ENCODE peak calls at places on chromosomes 5 and 9, in five cellular contexts. One of them, this sample, is unnamed.

GRCh38 chr9:135291165-135291564 is 188.4 kb upstream of the PPP1R26 start:
- DNase-seq in astrocyte of the spinal cord: no peak
- DNase-seq in IMR-90: no peak
- DNase-seq in AG09319: no peak
- DNase-seq in dorsolateral prefrontal cortex: no peak
- DNase-seq in this sample: no peak

GRCh38 chr5:97541864-97542263 is 358.8 kb upstream of the RIOK2 start:
- DNase-seq in astrocyte of the spinal cord: no peak
- DNase-seq in IMR-90: no peak
- DNase-seq in AG09319: no peak
- DNase-seq in dorsolateral prefrontal cortex: no peak
- DNase-seq in this sample: no peak

GRCh38 chr5:126542441-126542840 is 52.6 kb downstream of the ALDH7A1 start:
- DNase-seq in astrocyte of the spinal cord: no peak
- DNase-seq in IMR-90: no peak
- DNase-seq in AG09319: no peak
- DNase-seq in dorsolateral prefrontal cortex: no peak
- DNase-seq in this sample: no peak

GRCh38 chr5:53321073-53321472 is 159.4 kb upstream of the FST start:
- DNase-seq in astrocyte of the spinal cord: no peak
- DNase-seq in IMR-90: no peak
- DNase-seq in AG09319: no peak
- DNase-seq in dorsolateral prefrontal cortex: no peak
- DNase-seq in this sample: no peak

GRCh38 chr9:127844821-127845359 is 9.6 kb downstream of the ENG start:
- DNase-seq in astrocyte of the spinal cord: no peak
- DNase-seq in IMR-90: no peak
- DNase-seq in AG09319: no peak
- DNase-seq in dorsolateral prefrontal cortex: no peak
- DNase-seq in this sample: no peak

GRCh38 chr5:177382423-177383029 is 1.7 kb upstream of the SLC34A1 start:
- DNase-seq in astrocyte of the spinal cord: peak
- DNase-seq in IMR-90: peak
- DNase-seq in AG09319: no peak
- DNase-seq in dorsolateral prefrontal cortex: no peak
- DNase-seq in this sample: no peak

GRCh38 chr5:10167806-10168205 is 81.9 kb downstream of the ATPSCKMT start:
- DNase-seq in astrocyte of the spinal cord: no peak
- DNase-seq in IMR-90: no peak
- DNase-seq in AG09319: no peak
- DNase-seq in dorsolateral prefrontal cortex: no peak
- DNase-seq in this sample: no peak

GRCh38 chr9:134949681-134950403 is 32.1 kb upstream of the FCN1 start:
- DNase-seq in astrocyte of the spinal cord: no peak
- DNase-seq in IMR-90: no peak
- DNase-seq in AG09319: no peak
- DNase-seq in dorsolateral prefrontal cortex: no peak
- DNase-seq in this sample: no peak

GRCh38 chr5:159217236-159217635 is 7.9 kb upstream of the RNF145 start:
- DNase-seq in astrocyte of the spinal cord: no peak
- DNase-seq in IMR-90: no peak
- DNase-seq in AG09319: no peak
- DNase-seq in dorsolateral prefrontal cortex: no peak
- DNase-seq in this sample: no peak

GRCh38 chr9:21412109-21412508 is 3.2 kb downstream of the IFNA8 start:
- DNase-seq in astrocyte of the spinal cord: no peak
- DNase-seq in IMR-90: no peak
- DNase-seq in AG09319: no peak
- DNase-seq in dorsolateral prefrontal cortex: no peak
- DNase-seq in this sample: no peak

GRCh38 chr9:88041447-88041846 is 67.1 kb upstream of the CDK20 start:
- DNase-seq in astrocyte of the spinal cord: no peak
- DNase-seq in IMR-90: peak
- DNase-seq in AG09319: no peak
- DNase-seq in dorsolateral prefrontal cortex: no peak
- DNase-seq in this sample: no peak

GRCh38 chr5:58016892-58017291 is 443.0 kb downstream of the PLK2 start:
- DNase-seq in astrocyte of the spinal cord: no peak
- DNase-seq in IMR-90: no peak
- DNase-seq in AG09319: no peak
- DNase-seq in dorsolateral prefrontal cortex: no peak
- DNase-seq in this sample: no peak

GRCh38 chr5:177510567-177511053 is 984 bp upstream of the DOK3 start:
- DNase-seq in astrocyte of the spinal cord: no peak
- DNase-seq in IMR-90: no peak
- DNase-seq in AG09319: no peak
- DNase-seq in dorsolateral prefrontal cortex: no peak
- DNase-seq in this sample: no peak

GRCh38 chr5:34914671-34915138 is 599 bp downstream of the RAD1 start:
- DNase-seq in astrocyte of the spinal cord: no peak
- DNase-seq in IMR-90: peak
- DNase-seq in AG09319: no peak
- DNase-seq in dorsolateral prefrontal cortex: peak
- DNase-seq in this sample: no peak

GRCh38 chr5:72478684-72479083 is 28.5 kb downstream of the ZNF366 start:
- DNase-seq in astrocyte of the spinal cord: no peak
- DNase-seq in IMR-90: peak
- DNase-seq in AG09319: no peak
- DNase-seq in dorsolateral prefrontal cortex: no peak
- DNase-seq in this sample: no peak

GRCh38 chr9:121360975-121361374 is 9.1 kb downstream of the STOM start:
- DNase-seq in astrocyte of the spinal cord: peak
- DNase-seq in IMR-90: peak
- DNase-seq in AG09319: no peak
- DNase-seq in dorsolateral prefrontal cortex: no peak
- DNase-seq in this sample: no peak

GRCh38 chr9:120875954-120876841 is 790 bp downstream of the PHF19 start:
- DNase-seq in astrocyte of the spinal cord: peak
- DNase-seq in IMR-90: peak
- DNase-seq in AG09319: peak
- DNase-seq in dorsolateral prefrontal cortex: peak
- DNase-seq in this sample: peak

GRCh38 chr9:91421022-91421765 is 2.4 kb downstream of the NFIL3 start:
- DNase-seq in astrocyte of the spinal cord: peak
- DNase-seq in IMR-90: peak
- DNase-seq in AG09319: no peak
- DNase-seq in dorsolateral prefrontal cortex: no peak
- DNase-seq in this sample: no peak

GRCh38 chr9:136645903-136646754 is 16.6 kb upstream of the EGFL7 start:
- DNase-seq in astrocyte of the spinal cord: no peak
- DNase-seq in IMR-90: no peak
- DNase-seq in AG09319: no peak
- DNase-seq in dorsolateral prefrontal cortex: no peak
- DNase-seq in this sample: no peak

GRCh38 chr5:115962565-115963402 is 509 bp downstream of the LVRN start:
- DNase-seq in astrocyte of the spinal cord: no peak
- DNase-seq in IMR-90: no peak
- DNase-seq in AG09319: no peak
- DNase-seq in dorsolateral prefrontal cortex: no peak
- DNase-seq in this sample: no peak